ENCODE peak calls at places on chromosomes 2 and 18, in ten cellular contexts. S, R, Q, M, D, T, N, E, Z and H are unnamed samples.
A peak's percentile ranks its signal among the peaks of the same experiment; 100 is the strongest.

GRCh38 chr2:33712674-33713073 is 113.6 kb upstream of the FAM98A start:
- ATAC-seq in S (no peak), R (no peak), Q (no peak), M (no peak), D (no peak), T (no peak), N (no peak), E (no peak), Z (no peak), H (no peak)

GRCh38 chr2:191270303-191271178 is 25.3 kb downstream of the MYO1B start:
- ATAC-seq in S (peak; percentile 15), R (peak; percentile 64), Q (no peak), M (no peak), D (peak; percentile 37), T (no peak), N (no peak), E (no peak), Z (peak; percentile 43), H (peak; percentile 47)

GRCh38 chr2:127355407-127356008 is 32.3 kb downstream of the MAP3K2 start:
- ATAC-seq in S (peak; percentile 80), R (peak; percentile 63), Q (peak; percentile 75), M (no peak), D (no peak), T (peak; percentile 50), N (peak; percentile 61), E (no peak), Z (no peak), H (no peak)

GRCh38 chr18:48607049-48607984 is 68.5 kb downstream of the CTIF start:
- ATAC-seq in S (no peak), R (no peak), Q (no peak), M (peak; percentile 68), D (no peak), T (peak; percentile 88), N (peak; percentile 37), E (no peak), Z (peak; percentile 66), H (no peak)

GRCh38 chr2:235026137-235026536 is 74.3 kb downstream of the SH3BP4 start:
- ATAC-seq in S (no peak), R (no peak), Q (no peak), M (peak; percentile 17), D (no peak), T (peak; percentile 45), N (peak; percentile 72), E (peak; percentile 20), Z (peak; percentile 17), H (peak; percentile 86)

GRCh38 chr18:25830787-25831186 is 259.6 kb downstream of the SS18 start:
- ATAC-seq in S (no peak), R (no peak), Q (no peak), M (peak; percentile 87), D (no peak), T (peak; percentile 63), N (peak; percentile 39), E (peak; percentile 81), Z (peak; percentile 81), H (no peak)

GRCh38 chr2:103963331-103963730 is 890.6 kb upstream of the POU3F3 start:
- ATAC-seq in S (no peak), R (no peak), Q (no peak), M (no peak), D (no peak), T (no peak), N (no peak), E (no peak), Z (no peak), H (no peak)

GRCh38 chr2:109521751-109522374 is 91.9 kb downstream of the SEPTIN10 start:
- ATAC-seq in S (no peak), R (no peak), Q (no peak), M (no peak), D (no peak), T (no peak), N (no peak), E (no peak), Z (no peak), H (no peak)

GRCh38 chr2:228681426-228681825 is 499.9 kb upstream of the SPHKAP start:
- ATAC-seq in S (no peak), R (no peak), Q (no peak), M (peak; percentile 66), D (no peak), T (peak; percentile 96), N (peak; percentile 75), E (no peak), Z (peak; percentile 30), H (no peak)